ENCODE peak calls at places on chromosomes 11 and 22, in six cellular contexts. T is astrocyte, K is neural progenitor cell, D is HCT116, M is fibroblast of lung, B is K562. H is an unnamed sample.

GRCh38 chr22:48951836-48952235 is 875.8 kb downstream of the BRD1 start:
- DNase-seq in D (no peak), K (no peak), M (no peak), T (no peak), B (no peak), H (no peak)

GRCh38 chr11:126999366-126999765 is 1.2 kb downstream of the KIRREL3 start:
- DNase-seq in M (no peak), B (no peak), K (no peak), D (no peak), T (no peak), H (no peak)

GRCh38 chr11:27350503-27350902 is 12.5 kb downstream of the CCDC34 start:
- DNase-seq in K (no peak), T (peak), B (no peak), M (peak), D (no peak), H (no peak)

GRCh38 chr11:134554106-134554505 is 142.1 kb upstream of the B3GAT1 start:
- DNase-seq in D (no peak), T (no peak), B (no peak), K (no peak), M (no peak), H (no peak)

GRCh38 chr22:46848227-46848626 is 85.8 kb downstream of the TBC1D22A start:
- DNase-seq in T (peak), M (peak), D (no peak), B (no peak), K (no peak), H (peak)

GRCh38 chr22:38957046-38957770 is at the start of gene APOBEC3A:
- DNase-seq in M (no peak), D (no peak), B (no peak), T (no peak), K (no peak), H (no peak)

GRCh38 chr11:3126207-3126865 is 38.8 kb downstream of the OSBPL5 start:
- DNase-seq in K (no peak), T (no peak), M (no peak), D (peak), B (no peak), H (peak)

GRCh38 chr11:65501530-65502273 is 2.9 kb downstream of the MALAT1 start:
- DNase-seq in K (no peak), B (no peak), T (peak), M (peak), D (no peak), H (no peak)

GRCh38 chr11:64661146-64661545 is 61.9 kb downstream of the NRXN2 start:
- DNase-seq in D (no peak), M (peak), B (no peak), K (no peak), T (peak), H (no peak)

GRCh38 chr11:33867996-33868645 is 23.8 kb downstream of the LMO2 start:
- DNase-seq in M (no peak), B (no peak), T (no peak), D (no peak), K (peak), H (no peak)

GRCh38 chr11:14454861-14455632 is 44.6 kb downstream of the COPB1 start:
- DNase-seq in K (peak), D (no peak), B (peak), T (no peak), M (peak), H (peak)

GRCh38 chr11:6481924-6482275 is 599 bp downstream of the TIMM10B start:
- DNase-seq in T (no peak), K (no peak), D (no peak), B (no peak), M (no peak), H (no peak)

GRCh38 chr11:114285599-114285998 is 10.6 kb upstream of the NNMT start:
- DNase-seq in D (no peak), T (peak), M (peak), B (peak), K (no peak), H (peak)

GRCh38 chr11:111438846-111439520 is 59.9 kb upstream of the POU2AF1 start:
- DNase-seq in M (no peak), B (no peak), D (no peak), T (no peak), K (no peak), H (no peak)

GRCh38 chr22:36373258-36373579 is 14.5 kb downstream of the MYH9 start:
- DNase-seq in B (no peak), D (no peak), M (no peak), K (no peak), T (no peak), H (peak)

GRCh38 chr11:2776351-2777061 is 76.7 kb upstream of the KCNQ1OT1 start:
- DNase-seq in D (no peak), K (no peak), M (no peak), T (no peak), B (no peak), H (no peak)

GRCh38 chr11:11992257-11992690 is 16.2 kb downstream of the DKK3 start:
- DNase-seq in M (no peak), B (peak), D (no peak), T (peak), K (no peak), H (peak)

GRCh38 chr11:14618060-14618459 is 25.5 kb upstream of the PDE3B start:
- DNase-seq in K (no peak), M (no peak), T (no peak), D (no peak), B (no peak), H (no peak)

GRCh38 chr11:117045956-117046355 is 52.3 kb downstream of the SIK3 start:
- DNase-seq in K (no peak), B (no peak), D (no peak), M (peak), T (no peak), H (peak)

GRCh38 chr22:30747493-30747892 is 52.8 kb downstream of the OSBP2 start:
- DNase-seq in K (no peak), B (peak), M (no peak), D (no peak), T (no peak), H (no peak)

GRCh38 chr22:35538801-35539321 is 1.8 kb upstream of the RASD2 start:
- DNase-seq in D (peak), K (peak), T (no peak), M (no peak), B (no peak), H (peak)

GRCh38 chr11:58391879-58392278 is 14.8 kb downstream of the OR5B3 start:
- DNase-seq in D (no peak), M (no peak), K (no peak), T (peak), B (no peak), H (peak)

GRCh38 chr11:83852775-83853442 is 566.7 kb upstream of the CCDC90B start:
- DNase-seq in M (no peak), D (no peak), B (no peak), K (no peak), T (no peak), H (no peak)

GRCh38 chr11:94513091-94513490 is 830 bp downstream of the C11orf97 start:
- DNase-seq in K (no peak), M (no peak), D (no peak), B (no peak), T (no peak), H (peak)

GRCh38 chr11:35330156-35330889 is 89.0 kb downstream of the SLC1A2 start:
- DNase-seq in K (no peak), M (no peak), T (no peak), D (no peak), B (no peak), H (no peak)

GRCh38 chr11:67608486-67608885 is 1.8 kb downstream of the NDUFV1 start:
- DNase-seq in K (no peak), T (no peak), B (no peak), M (no peak), D (no peak), H (no peak)

GRCh38 chr11:107561688-107562087 is 3.8 kb downstream of the ALKBH8 start:
- DNase-seq in M (no peak), K (no peak), B (no peak), T (peak), D (no peak), H (peak)

GRCh38 chr11:122656073-122656630 is 630 bp downstream of the UBASH3B start:
- DNase-seq in K (peak), M (peak), T (peak), D (no peak), B (peak), H (peak)

GRCh38 chr11:36235750-36236149 is 53.5 kb downstream of the COMMD9 start:
- DNase-seq in M (no peak), B (no peak), T (peak), K (no peak), D (no peak), H (no peak)

GRCh38 chr22:39634530-39635399 is 64.2 kb downstream of the CACNA1I start:
- DNase-seq in D (peak), B (peak), T (peak), M (peak), K (no peak), H (peak)

GRCh38 chr11:19553683-19554333 is 158.8 kb upstream of the NAV2 start:
- DNase-seq in B (peak), T (peak), D (peak), M (peak), K (peak), H (peak)

GRCh38 chr22:43244385-43244784 is 57.5 kb upstream of the TTLL12 start:
- DNase-seq in D (no peak), K (no peak), M (no peak), B (no peak), T (no peak), H (no peak)

DNA sequence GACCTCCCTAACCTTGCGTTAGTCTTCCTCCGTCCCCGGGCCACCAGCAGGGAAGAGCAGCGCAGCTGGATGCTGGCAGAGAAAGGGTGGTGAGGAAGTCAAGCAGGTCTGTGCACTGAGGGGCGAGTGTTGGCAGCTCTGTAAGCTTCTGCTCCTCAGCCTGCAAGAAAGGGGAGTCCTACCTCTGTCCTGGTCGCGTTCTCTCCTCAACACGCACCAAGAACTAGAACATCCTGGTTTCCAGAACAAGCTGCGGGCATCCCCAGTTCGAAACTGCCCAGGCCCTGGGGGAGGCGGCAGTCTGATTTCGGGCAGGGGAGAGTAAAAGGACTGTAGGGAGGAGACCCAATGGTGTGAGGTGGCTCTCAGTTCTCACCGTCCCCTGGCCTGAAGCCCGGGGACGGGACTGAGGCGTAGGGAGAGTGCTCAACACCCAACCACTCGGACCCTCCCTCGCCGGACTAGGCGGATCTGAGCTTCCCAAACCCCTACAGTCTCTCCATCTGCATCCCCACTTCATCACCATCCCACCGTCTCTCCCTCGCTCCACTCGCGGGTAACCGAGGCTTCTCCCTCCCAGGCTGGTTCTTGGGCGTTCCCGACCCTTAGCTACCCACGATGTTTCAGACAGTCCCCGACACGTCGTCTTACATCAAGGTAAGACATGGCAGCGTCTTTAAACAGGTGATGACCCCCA is 7.7 kb upstream of the FLI1 start:
- DNase-seq in T (no peak), D (no peak), B (no peak), M (no peak), K (peak), H (no peak)
- TF ChIP-seq EZH2 in T (peak), D (no peak), B (no peak), M (no peak), K (peak), H (no peak)

DNA sequence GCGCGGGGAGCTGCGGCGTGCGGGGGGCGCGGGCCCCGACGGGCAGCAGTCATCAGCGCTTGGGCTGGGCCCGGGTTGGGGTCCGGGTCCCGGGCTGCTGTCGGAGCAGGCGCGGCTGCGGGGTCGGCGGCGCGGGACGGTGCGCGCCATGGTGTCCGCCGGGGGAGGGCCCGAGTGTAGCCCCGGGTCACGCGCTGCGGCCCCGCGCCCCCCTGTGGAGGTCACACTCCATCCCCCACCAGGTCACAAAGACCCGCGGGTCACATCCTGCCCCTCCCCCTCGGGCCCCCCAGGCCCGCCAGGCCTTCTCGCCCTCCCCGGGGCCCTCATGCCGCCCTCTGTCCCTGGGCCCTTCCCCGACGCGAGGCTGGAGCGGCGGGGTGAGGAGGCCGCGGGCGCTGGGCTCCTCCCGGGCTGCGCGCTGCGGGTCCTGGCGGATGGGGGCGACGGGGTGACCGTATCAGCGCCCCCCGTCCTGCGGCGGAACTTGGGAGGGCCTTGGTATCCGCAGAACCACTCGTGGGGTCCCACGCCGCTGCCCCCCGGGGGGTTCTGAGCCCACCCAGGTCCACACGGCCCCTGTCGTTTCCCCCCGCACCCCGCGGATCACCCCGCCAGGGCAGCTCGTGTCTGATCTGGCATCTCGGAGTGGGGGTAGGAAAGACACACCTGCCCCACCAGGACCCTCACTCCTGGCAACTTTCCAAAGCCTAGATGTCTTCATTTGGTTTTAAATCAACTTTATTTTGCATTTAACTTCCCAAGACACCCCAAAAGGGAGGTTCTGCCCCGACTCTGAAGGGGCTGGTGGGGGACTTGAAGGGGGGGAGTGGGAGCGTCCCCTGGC is 463 bp upstream of the TTLL8 start:
- DNase-seq in T (no peak), M (no peak), D (no peak), B (no peak), K (peak), H (no peak)
- H3K27ac ChIP-seq in T (no peak), M (no peak), D (no peak), B (no peak), K (no peak), H (no peak)

GRCh38 chr11:17695454-17696441 is 23.6 kb upstream of the MYOD1 start:
- DNase-seq in M (no peak), B (no peak), T (no peak), D (no peak), K (peak), H (no peak)
- TF ChIP-seq EZH2 in M (peak), B (peak), T (peak), D (no peak), K (no peak), H (no peak)

DNA sequence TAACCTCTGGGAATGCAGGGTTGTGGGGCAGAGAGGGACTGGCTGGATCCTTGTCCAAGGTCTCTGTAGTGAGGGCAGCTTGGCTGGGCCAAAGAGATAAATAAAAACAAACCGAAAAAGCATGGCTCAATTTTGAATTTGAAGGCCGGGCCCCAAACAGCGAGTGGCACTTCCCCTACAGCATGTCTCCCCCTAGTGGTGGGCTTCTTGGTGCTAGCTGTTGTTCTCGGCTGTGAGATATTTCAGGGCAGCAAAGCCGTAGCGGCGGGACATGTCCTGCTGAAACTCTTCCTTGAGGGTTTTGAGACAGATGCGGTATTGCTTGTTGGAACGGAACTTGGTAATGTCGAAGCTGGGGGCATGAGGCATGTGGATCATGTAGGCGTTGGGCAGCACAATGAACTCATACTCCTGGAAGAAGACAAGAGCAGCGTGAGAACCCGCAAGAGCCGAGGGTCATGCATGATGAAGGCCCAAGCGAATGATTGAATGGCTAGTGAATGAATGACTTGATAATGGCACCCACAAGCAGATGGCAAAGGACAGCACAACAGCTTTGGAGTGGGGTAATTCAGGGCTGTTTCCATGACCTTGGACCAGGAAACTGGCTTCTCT is 216.1 kb upstream of the SYN3 start:
- DNase-seq in K (peak), T (no peak), D (no peak), B (peak), M (no peak), H (no peak)
- H3K27ac ChIP-seq in K (no peak), T (no peak), D (no peak), B (no peak), M (no peak), H (no peak)

GRCh38 chr11:115759622-115760527 is 255.7 kb upstream of the CADM1 start:
- DNase-seq in K (peak), D (no peak), M (peak), B (no peak), T (peak), H (no peak)
- TF ChIP-seq EZH2 in K (no peak), D (no peak), M (peak), B (no peak), T (no peak), H (no peak)

DNA sequence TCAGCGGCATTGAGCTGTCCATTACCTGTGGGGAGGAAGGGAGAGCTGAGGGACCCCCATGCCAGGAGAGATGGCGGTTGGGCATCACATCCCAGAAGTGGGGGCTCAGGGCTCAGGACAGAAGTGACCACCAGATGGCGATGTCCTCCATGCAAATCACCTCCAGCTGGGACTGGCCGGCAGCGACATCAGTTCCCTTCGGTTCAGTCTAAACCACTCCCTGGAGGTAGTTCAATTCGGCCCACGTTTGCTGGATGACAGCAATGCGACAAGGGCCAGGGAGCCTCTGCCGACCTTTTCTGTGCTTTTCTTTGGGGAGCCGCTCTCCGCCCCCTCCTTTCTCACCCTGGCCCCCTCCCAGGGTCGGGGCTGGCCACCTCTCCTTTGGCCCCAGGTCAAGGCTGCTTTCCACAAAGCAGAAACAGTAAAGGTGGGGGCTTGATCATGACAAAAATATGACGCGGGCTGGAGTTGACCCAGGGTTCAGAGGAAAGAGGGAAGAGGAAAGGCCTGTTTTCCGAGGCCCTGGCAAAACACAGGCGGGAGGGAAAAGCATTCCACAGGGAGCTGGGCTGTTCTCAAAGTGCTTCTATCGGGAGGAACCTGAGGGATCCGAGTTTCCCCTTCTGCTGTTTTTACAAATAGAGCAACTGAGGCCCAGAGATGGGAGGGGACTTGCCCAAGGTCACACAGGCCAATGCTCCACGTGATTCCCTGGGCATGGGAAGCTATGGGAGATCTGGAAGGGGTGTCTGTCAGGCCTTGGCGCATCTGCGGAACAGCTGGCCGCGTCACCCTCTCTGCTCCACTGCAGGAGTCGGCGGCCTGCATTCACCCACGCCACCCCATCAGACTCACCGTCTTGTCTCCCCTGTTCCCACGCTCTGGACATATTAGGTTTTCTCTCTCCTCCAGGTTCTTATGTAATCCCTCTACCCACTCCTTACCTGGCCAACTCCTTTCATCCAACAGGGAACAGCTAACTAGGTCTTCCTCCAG is 54.7 kb downstream of the FBXO7 start:
- DNase-seq in B (peak), M (peak), K (peak), T (peak), D (peak), H (peak)
- H3K27ac ChIP-seq in B (no peak), M (no peak), K (no peak), T (no peak), D (no peak), H (no peak)

H was measured in PC-3.